ENCODE peak calls at places on chromosomes 13 and 19, in four cellular contexts. D, R, I and T are unnamed samples.

GRCh38 chr19:46426035-46426505 is 2.7 kb downstream of the PNMA8C start:
- DNase-seq in D (no peak), I (peak; percentile 58), R (no peak), T (no peak)

GRCh38 chr13:76868451-76868850 is 17.8 kb downstream of the KCTD12 start:
- DNase-seq in I (no peak), R (no peak), D (no peak), T (no peak)

GRCh38 chr13:29383476-29383875 is 212.0 kb downstream of the SLC7A1 start:
- DNase-seq in I (no peak), R (no peak), D (no peak), T (no peak)

GRCh38 chr19:4018140-4018613 is 10.6 kb downstream of the PIAS4 start:
- DNase-seq in I (no peak), R (no peak), D (no peak), T (no peak)

GRCh38 chr19:31312004-31312403 is 37.2 kb downstream of the TSHZ3 start:
- DNase-seq in R (no peak), D (peak; percentile 9), I (no peak), T (no peak)

GRCh38 chr19:50686310-50687032 is 33.1 kb downstream of the SHANK1 start:
- DNase-seq in D (no peak), R (peak; percentile 83), I (no peak), T (no peak)

GRCh38 chr13:95176611-95177259 is 124.5 kb downstream of the ABCC4 start:
- DNase-seq in D (no peak), I (no peak), R (no peak), T (no peak)

GRCh38 chr13:109785892-109786450 is 412 bp downstream of the IRS2 start:
- DNase-seq in I (no peak), D (no peak), R (no peak), T (no peak)

GRCh38 chr19:29586401-29586800 is 19.7 kb upstream of the POP4 start:
- DNase-seq in I (no peak), R (no peak), D (no peak), T (no peak)
- TF ChIP-seq CBX5 in I (no peak), R (no peak), D (no peak), T (no peak)

GRCh38 chr19:20444202-20444885 is 121.2 kb downstream of the ZNF737 start:
- DNase-seq in D (no peak), R (no peak), I (no peak), T (no peak)
- TF ChIP-seq USF2 in D (no peak), R (no peak), I (no peak), T (no peak)

GRCh38 chr13:91185294-91185863 is 162.1 kb upstream of the MIR17HG start:
- DNase-seq in R (no peak), D (peak; percentile 28), I (peak; percentile 9), T (no peak)
- TF ChIP-seq CBX5 in R (no peak), D (no peak), I (no peak), T (no peak)

GRCh38 chr19:13195678-13196077 is 45.5 kb downstream of the IER2 start:
- DNase-seq in D (peak; percentile 72), I (peak; percentile 80), R (peak; percentile 86), T (no peak)
- TF ChIP-seq USF2 in D (no peak), I (no peak), R (no peak), T (no peak)

GRCh38 chr13:91353494-91353893 is 6.0 kb downstream of the MIR17HG start:
- DNase-seq in R (no peak), D (no peak), I (no peak), T (no peak)
- TF ChIP-seq CBX5 in R (no peak), D (no peak), I (no peak), T (no peak)

GRCh38 chr13:30696278-30697176 is 38.8 kb upstream of the ALOX5AP start:
- DNase-seq in I (no peak), R (no peak), D (no peak), T (no peak)
- TF ChIP-seq USF2 in I (no peak), R (no peak), D (no peak), T (no peak)

GRCh38 chr13:41780736-41781708 is 179.9 kb downstream of the VWA8 start:
- DNase-seq in I (no peak), D (no peak), R (no peak), T (no peak)

GRCh38 chr13:41785402-41786142 is 175.3 kb downstream of the VWA8 start:
- DNase-seq in R (no peak), D (no peak), I (no peak), T (no peak)

GRCh38 chr13:41782086-41782485 is 178.8 kb downstream of the VWA8 start:
- DNase-seq in R (no peak), D (no peak), I (peak; percentile 24), T (no peak)
- TF ChIP-seq CBX5 in R (no peak), D (no peak), I (no peak), T (no peak)

GRCh38 chr19:5587071-5587455 is 19.3 kb upstream of the TINCR start:
- DNase-seq in D (no peak), I (no peak), R (no peak), T (no peak)
- TF ChIP-seq USF2 in D (no peak), I (no peak), R (no peak), T (no peak)

DNA sequence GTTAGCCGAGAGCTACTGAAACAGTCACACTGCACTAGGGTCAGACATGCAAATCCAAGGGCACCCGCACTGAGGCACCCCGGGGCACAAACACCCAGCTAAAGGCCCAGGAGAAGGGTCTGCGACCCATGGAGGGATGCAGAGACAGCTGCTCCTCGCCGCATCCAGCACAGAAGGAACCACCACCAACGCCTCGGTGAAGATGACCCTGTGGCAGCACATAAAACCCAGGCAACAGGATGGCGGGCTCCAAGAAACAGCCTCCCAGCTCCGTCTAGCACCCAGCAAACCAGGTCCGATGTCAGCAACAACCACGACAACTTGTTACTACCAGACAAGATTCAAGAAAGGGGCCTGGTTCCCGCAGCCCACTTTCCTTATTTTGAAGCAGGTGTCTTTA is 82.1 kb downstream of the STK24 start:
- DNase-seq in R (no peak), I (no peak), D (no peak), T (no peak)
- TF ChIP-seq CBX5 in R (no peak), I (no peak), D (no peak), T (no peak)